ENCODE peak calls at places on chromosomes 13 and 19, in eight cellular contexts. F, C, Z, U, G, W, N and D are unnamed samples.

GRCh38 chr13:112712451-112712881 is 22.6 kb downstream of the ATP11A start:
- DNase-seq in F (peak), C (peak), Z (no peak), U (no peak), G (no peak), W (peak), N (no peak), D (peak)

GRCh38 chr19:39967561-39967960 is 3.4 kb upstream of the PSMC4 start:
- DNase-seq in F (no peak), C (no peak), Z (no peak), U (no peak), G (no peak), W (no peak), N (no peak), D (no peak)

GRCh38 chr13:95288899-95289500 is 12.3 kb downstream of the ABCC4 start:
- DNase-seq in F (no peak), C (no peak), Z (no peak), U (no peak), G (no peak), W (no peak), N (no peak), D (no peak)

GRCh38 chr19:17234911-17235617 is 9.0 kb downstream of the OCEL1 start:
- DNase-seq in F (peak), C (no peak), Z (peak), U (no peak), G (no peak), W (peak), N (no peak), D (peak)

GRCh38 chr19:12497032-12497431 is 12.4 kb upstream of the ZNF709 start:
- DNase-seq in F (no peak), C (no peak), Z (no peak), U (no peak), G (no peak), W (no peak), N (no peak), D (no peak)

GRCh38 chr19:3350014-3350663 is 16.2 kb upstream of the NFIC start:
- DNase-seq in F (no peak), C (no peak), Z (peak), U (peak), G (no peak), W (peak), N (no peak), D (no peak)

GRCh38 chr19:48419158-48419920 is 25.9 kb downstream of the GRIN2D start:
- DNase-seq in F (peak), C (no peak), Z (peak), U (no peak), G (no peak), W (peak), N (no peak), D (peak)

GRCh38 chr19:11399667-11400066 is 15.6 kb upstream of the EPOR start:
- DNase-seq in F (no peak), C (no peak), Z (no peak), U (no peak), G (no peak), W (no peak), N (no peak), D (no peak)

GRCh38 chr19:493391-494170 is 2.7 kb upstream of the MADCAM1 start:
- DNase-seq in F (no peak), C (no peak), Z (no peak), U (no peak), G (no peak), W (no peak), N (no peak), D (no peak)

GRCh38 chr13:24052547-24052981 is 108.0 kb upstream of the SPATA13 start:
- DNase-seq in F (peak), C (no peak), Z (peak), U (no peak), G (no peak), W (no peak), N (no peak), D (no peak)

GRCh38 chr19:7482584-7483439 is 6.0 kb downstream of the PEX11G start:
- DNase-seq in F (no peak), C (no peak), Z (peak), U (no peak), G (no peak), W (peak), N (no peak), D (no peak)

GRCh38 chr19:7877249-7877836 is 3.2 kb upstream of the PRR36 start:
- DNase-seq in F (no peak), C (no peak), Z (no peak), U (no peak), G (no peak), W (no peak), N (no peak), D (no peak)

GRCh38 chr19:38713227-38713649 is 31.0 kb downstream of the CAPN12 start:
- DNase-seq in F (peak), C (no peak), Z (peak), U (no peak), G (no peak), W (no peak), N (no peak), D (no peak)

GRCh38 chr13:47672982-47673670 is 327.9 kb downstream of the SUCLA2 start:
- DNase-seq in F (no peak), C (no peak), Z (no peak), U (no peak), G (no peak), W (no peak), N (no peak), D (no peak)

GRCh38 chr19:48670699-48671455 is 1.9 kb downstream of the NTN5 start:
- DNase-seq in F (no peak), C (no peak), Z (no peak), U (no peak), G (no peak), W (no peak), N (no peak), D (no peak)

GRCh38 chr13:73956795-73957408 is 177.3 kb downstream of the KLF12 start:
- DNase-seq in F (no peak), C (no peak), Z (no peak), U (no peak), G (no peak), W (no peak), N (no peak), D (no peak)

GRCh38 chr19:23896912-23897311 is 17.8 kb upstream of the ZNF726 start:
- DNase-seq in F (no peak), C (no peak), Z (no peak), U (no peak), G (no peak), W (no peak), N (no peak), D (no peak)

GRCh38 chr19:1470864-1471513 is 8.0 kb downstream of the C19orf25 start:
- DNase-seq in F (no peak), C (no peak), Z (no peak), U (no peak), G (no peak), W (no peak), N (no peak), D (no peak)

GRCh38 chr13:99677388-99677951 is 176.2 kb downstream of the TM9SF2 start:
- DNase-seq in F (no peak), C (no peak), Z (no peak), U (no peak), G (no peak), W (no peak), N (no peak), D (no peak)

GRCh38 chr13:51453308-51453958 is 597 bp upstream of the INTS6 start:
- DNase-seq in F (peak), C (peak), Z (peak), U (peak), G (peak), W (peak), N (peak), D (no peak)

GRCh38 chr19:42092350-42092749 is 16.4 kb downstream of the ZNF574 start:
- DNase-seq in F (peak), C (no peak), Z (peak), U (no peak), G (no peak), W (peak), N (peak), D (peak)

GRCh38 chr19:29540128-29540527 is 14.3 kb downstream of the VSTM2B start:
- DNase-seq in F (no peak), C (peak), Z (no peak), U (no peak), G (no peak), W (peak), N (no peak), D (no peak)

GRCh38 chr13:106241974-106242373 is 293.5 kb downstream of the EFNB2 start:
- DNase-seq in F (no peak), C (no peak), Z (no peak), U (no peak), G (no peak), W (no peak), N (no peak), D (no peak)

GRCh38 chr13:113620036-113620435 is 35.5 kb downstream of the TFDP1 start:
- DNase-seq in F (no peak), C (no peak), Z (no peak), U (no peak), G (no peak), W (no peak), N (no peak), D (no peak)

GRCh38 chr19:54231077-54231931 is 8.5 kb upstream of the LILRB3 start:
- DNase-seq in F (peak), C (peak), Z (peak), U (peak), G (peak), W (peak), N (peak), D (peak)

GRCh38 chr13:24698686-24699085 is 18.5 kb downstream of the ATP12A start:
- DNase-seq in F (no peak), C (no peak), Z (no peak), U (no peak), G (no peak), W (no peak), N (no peak), D (no peak)

GRCh38 chr19:18798384-18799352 is 7.6 kb upstream of the COMP start:
- DNase-seq in F (no peak), C (no peak), Z (no peak), U (no peak), G (no peak), W (no peak), N (no peak), D (no peak)

GRCh38 chr19:16326401-16327130 is 1.9 kb downstream of the KLF2 start:
- DNase-seq in F (no peak), C (no peak), Z (no peak), U (no peak), G (no peak), W (peak), N (no peak), D (no peak)

GRCh38 chr19:29478578-29479565 is 46.9 kb upstream of the VSTM2B start:
- DNase-seq in F (no peak), C (peak), Z (no peak), U (no peak), G (no peak), W (no peak), N (peak), D (peak)

GRCh38 chr13:85108356-85108755 is 690.9 kb downstream of the SLITRK6 start:
- DNase-seq in F (no peak), C (no peak), Z (no peak), U (peak), G (no peak), W (no peak), N (no peak), D (no peak)

GRCh38 chr13:50284540-50284939 is 269.3 kb downstream of the KCNRG start:
- DNase-seq in F (no peak), C (no peak), Z (no peak), U (no peak), G (no peak), W (no peak), N (no peak), D (no peak)

GRCh38 chr13:23598371-23598770 is 28.2 kb downstream of the TNFRSF19 start:
- DNase-seq in F (no peak), C (no peak), Z (no peak), U (no peak), G (no peak), W (no peak), N (no peak), D (no peak)

DNA sequence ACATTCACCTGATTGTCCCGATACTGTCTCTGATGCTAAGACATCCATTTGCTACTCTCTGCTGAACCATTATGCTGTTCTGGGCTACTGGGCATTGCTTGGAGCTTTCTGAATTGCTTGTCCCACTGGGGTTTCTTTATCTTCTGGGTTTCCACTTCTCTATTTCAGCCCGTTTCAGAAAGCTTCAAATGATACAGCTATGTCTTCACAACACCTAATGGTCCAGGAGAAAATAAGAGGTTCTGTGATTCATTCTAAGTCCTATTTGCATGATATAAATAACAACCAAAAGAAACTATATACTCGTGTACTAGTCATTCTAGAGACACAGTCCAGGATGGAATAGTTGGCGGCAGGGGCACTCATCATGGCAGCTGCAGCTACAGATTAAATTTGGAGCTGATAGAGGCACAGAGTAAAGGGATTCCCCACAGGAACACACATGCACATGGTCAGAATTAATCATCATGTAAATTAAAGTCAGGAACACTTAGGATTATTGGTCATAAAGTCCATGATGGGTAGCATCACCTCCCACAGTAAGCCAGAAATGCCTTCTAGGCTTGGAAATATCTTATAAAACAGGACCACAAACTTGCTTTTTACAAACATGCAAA is 33.3 kb upstream of the SCEL start:
- DNase-seq in F (no peak), C (no peak), Z (no peak), U (no peak), G (no peak), W (no peak), N (no peak), D (no peak)
- TF ChIP-seq POLR2A in F (no peak), C (no peak), Z (no peak), U (no peak), G (no peak), W (no peak), N (no peak), D (no peak)

GRCh38 chr13:93689333-93689732 is 462.7 kb downstream of the GPC6 start:
- DNase-seq in F (no peak), C (no peak), Z (no peak), U (no peak), G (no peak), W (no peak), N (no peak), D (no peak)

GRCh38 chr13:93685900-93686299 is 459.3 kb downstream of the GPC6 start:
- DNase-seq in F (no peak), C (no peak), Z (no peak), U (no peak), G (no peak), W (no peak), N (no peak), D (no peak)

GRCh38 chr13:93686399-93686798 is 459.8 kb downstream of the GPC6 start:
- DNase-seq in F (no peak), C (no peak), Z (no peak), U (no peak), G (no peak), W (no peak), N (no peak), D (no peak)

GRCh38 chr13:93687261-93687660 is 460.7 kb downstream of the GPC6 start:
- DNase-seq in F (no peak), C (no peak), Z (no peak), U (no peak), G (no peak), W (no peak), N (no peak), D (no peak)

GRCh38 chr13:93690139-93690538 is 463.5 kb downstream of the GPC6 start:
- DNase-seq in F (no peak), C (no peak), Z (no peak), U (no peak), G (no peak), W (no peak), N (no peak), D (peak)
- TF ChIP-seq POLR2A in F (no peak), C (no peak), Z (no peak), U (no peak), G (no peak), W (no peak), N (no peak), D (no peak)

DNA sequence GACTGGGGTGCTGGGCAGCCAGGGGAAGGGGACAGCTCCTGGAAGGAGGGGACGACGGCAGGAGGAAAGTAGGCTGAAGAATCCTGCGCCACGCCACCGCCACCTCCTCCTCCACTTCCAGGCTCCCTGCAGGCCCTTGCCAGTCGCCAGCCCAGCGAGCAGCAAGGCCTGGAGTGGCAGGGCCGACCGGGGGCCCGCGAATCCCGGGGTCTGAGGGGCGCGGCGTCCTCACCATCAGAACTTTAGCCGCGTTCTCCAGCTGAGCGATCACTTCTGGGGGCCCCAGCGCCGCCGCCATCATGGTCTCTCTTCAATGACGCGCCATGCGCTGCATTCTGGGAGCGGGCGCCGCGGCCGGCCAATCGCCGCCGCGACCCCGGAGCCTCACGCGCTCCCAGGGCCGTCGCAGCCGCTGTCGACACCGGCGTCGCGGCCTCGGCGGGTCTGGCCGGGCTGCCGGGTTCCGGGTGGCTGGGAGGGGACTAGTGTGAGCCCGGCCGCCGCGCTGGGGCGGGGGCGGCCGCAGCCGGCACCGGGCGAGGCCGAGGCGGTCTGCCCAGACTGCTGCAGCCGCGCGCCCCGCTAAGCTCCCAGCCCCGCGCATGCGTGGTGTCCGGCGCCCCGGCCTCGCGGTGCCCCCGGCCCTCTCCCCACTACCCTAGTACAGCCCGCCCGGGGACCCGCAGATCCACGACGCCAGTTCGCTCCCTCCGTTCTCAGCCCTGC is at the start of gene XPO4:
- DNase-seq in F (peak), C (peak), Z (peak), U (peak), G (peak), W (peak), N (peak), D (peak)
- TF ChIP-seq POLR2A in F (peak), C (no peak), Z (peak), U (peak), G (no peak), W (peak), N (peak), D (peak)

GRCh38 chr19:45774765-45775164 is 5.7 kb upstream of the SIX5 start:
- DNase-seq in F (no peak), C (no peak), Z (no peak), U (no peak), G (no peak), W (no peak), N (peak), D (no peak)
- TF ChIP-seq POLR2A in F (no peak), C (no peak), Z (no peak), U (no peak), G (no peak), W (no peak), N (no peak), D (no peak)

DNA sequence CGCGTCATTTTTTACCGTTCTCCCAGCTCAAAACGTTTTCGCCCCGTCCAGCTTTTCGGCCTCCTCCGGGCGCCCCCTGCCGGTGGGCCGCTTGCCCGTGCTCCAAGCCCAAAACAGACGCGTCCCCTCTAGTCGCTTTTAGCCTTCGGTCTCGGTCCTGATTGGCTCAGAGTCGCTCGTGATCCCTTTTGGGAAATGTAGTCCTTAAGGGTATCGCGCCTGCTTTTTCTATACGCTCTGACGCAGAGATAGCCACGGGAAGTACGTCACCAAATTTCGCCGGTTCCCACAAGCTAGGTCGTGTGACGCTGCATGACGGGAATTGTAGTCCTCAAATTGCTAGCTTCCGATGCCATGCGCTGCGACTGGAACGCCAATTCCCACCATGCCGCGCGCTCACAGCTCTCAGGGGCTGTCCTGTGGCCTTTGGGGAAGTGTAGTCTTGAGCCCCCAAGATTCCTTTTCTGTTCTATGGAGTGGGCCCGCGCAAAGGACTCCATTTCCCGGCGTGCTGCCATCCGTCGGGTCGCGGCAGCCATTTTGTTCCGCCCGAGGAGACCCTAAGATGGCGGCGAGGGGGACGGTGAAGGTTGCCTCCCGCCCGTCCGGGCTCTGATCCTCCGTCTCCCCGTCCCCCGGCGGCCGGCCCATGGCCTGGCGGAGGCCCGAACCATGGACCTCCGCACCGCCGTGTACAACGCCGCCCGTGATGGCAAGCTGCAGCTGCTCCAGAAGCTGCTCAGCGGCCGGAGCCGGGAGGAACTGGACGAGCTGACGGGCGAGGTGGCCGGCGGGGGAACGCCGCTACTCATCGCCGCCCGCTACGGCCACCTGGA is at the start of gene FEM1A:
- DNase-seq in F (peak), C (peak), Z (peak), U (peak), G (peak), W (peak), N (peak), D (peak)
- TF ChIP-seq POLR2A in F (peak), C (no peak), Z (peak), U (peak), G (peak), W (peak), N (peak), D (peak)

GRCh38 chr19:52095172-52096014 is at the start of gene ZNF841:
- DNase-seq in F (peak), C (peak), Z (peak), U (peak), G (peak), W (peak), N (peak), D (peak)
- TF ChIP-seq POLR2A in F (peak), C (peak), Z (peak), U (peak), G (peak), W (no peak), N (peak), D (peak)